ENCODE peak calls at places on chromosomes 3 and 15, in five cellular contexts. Y is GM20000, S is hypothalamus, R is posterior cingulate gyrus, N is small intestine. A is an unnamed sample.

GRCh38 chr3:70963412-70963811 is 620.1 kb downstream of the FOXP1 start:
- DNase-seq in Y (no peak), S (no peak), R (no peak), N (no peak), A (no peak)

GRCh38 chr3:133460809-133461208 is 61.0 kb downstream of the BFSP2 start:
- DNase-seq in Y (no peak), S (no peak), R (no peak), N (no peak), A (no peak)

GRCh38 chr3:46400000-46400734 is 6.7 kb downstream of the CCR5AS start:
- DNase-seq in Y (no peak), S (no peak), R (no peak), N (no peak), A (no peak)

GRCh38 chr3:110178965-110179364 is 841.6 kb upstream of the DPPA4 start:
- DNase-seq in Y (no peak), S (no peak), R (no peak), N (no peak), A (peak)

GRCh38 chr15:35306361-35306981 is 221.4 kb upstream of the NANOGP8 start:
- DNase-seq in Y (no peak), S (no peak), R (no peak), N (peak), A (no peak)

GRCh38 chr15:63461230-63461629 is 43.2 kb upstream of the USP3 start:
- DNase-seq in Y (no peak), S (peak), R (peak), N (peak), A (peak)

GRCh38 chr3:14537590-14538450 is 2.3 kb downstream of the GRIP2 start:
- DNase-seq in Y (no peak), S (no peak), R (no peak), N (no peak), A (no peak)

GRCh38 chr3:49471856-49472495 is 1.9 kb downstream of the DAG1 start:
- DNase-seq in Y (no peak), S (no peak), R (no peak), N (no peak), A (no peak)

GRCh38 chr3:85050806-85051205 is 92.0 kb downstream of the CADM2 start:
- DNase-seq in Y (no peak), S (no peak), R (no peak), N (no peak), A (no peak)

GRCh38 chr3:33954956-33955355 is 156.5 kb downstream of the PDCD6IP start:
- DNase-seq in Y (no peak), S (no peak), R (no peak), N (no peak), A (no peak)

GRCh38 chr3:10352146-10352911 is 31.4 kb upstream of the SEC13 start:
- DNase-seq in Y (no peak), S (no peak), R (no peak), N (no peak), A (no peak)

GRCh38 chr3:30081904-30082303 is 524.5 kb upstream of the TGFBR2 start:
- DNase-seq in Y (no peak), S (no peak), R (no peak), N (peak), A (no peak)

GRCh38 chr3:145013931-145014330 is 1042.3 kb downstream of the DIPK2A start:
- DNase-seq in Y (no peak), S (no peak), R (no peak), N (no peak), A (no peak)

A was measured in hippocampal formation.